ENCODE peak calls at places on chromosomes 3 and 15, in six cellular contexts. One of them, this sample, is unnamed.
A peak's percentile ranks its signal among the peaks of the same experiment; 100 is the strongest.

GRCh38 chr3:25396686-25397085 is 31.4 kb upstream of the RARB start:
- DNase-seq in WERI-Rb-1: no peak
- DNase-seq in transverse colon: no peak
- DNase-seq in vagina: no peak
- DNase-seq in AG04450: no peak
- DNase-seq in pancreas: no peak
- DNase-seq in this sample: no peak

GRCh38 chr15:63436872-63437375 is 55.3 kb upstream of the CA12 start:
- DNase-seq in WERI-Rb-1: peak; percentile 66
- DNase-seq in transverse colon: peak; percentile 76
- DNase-seq in vagina: no peak
- DNase-seq in AG04450: peak; percentile 55
- DNase-seq in pancreas: peak; percentile 57
- DNase-seq in this sample: no peak

GRCh38 chr15:61030451-61030850 is 198.7 kb downstream of the RORA start:
- DNase-seq in WERI-Rb-1: no peak
- DNase-seq in transverse colon: no peak
- DNase-seq in vagina: no peak
- DNase-seq in AG04450: no peak
- DNase-seq in pancreas: no peak
- DNase-seq in this sample: no peak

GRCh38 chr3:5330152-5330810 is 142.8 kb downstream of the EDEM1 start:
- DNase-seq in WERI-Rb-1: no peak
- DNase-seq in transverse colon: no peak
- DNase-seq in vagina: no peak
- DNase-seq in AG04450: peak; percentile 78
- DNase-seq in pancreas: no peak
- DNase-seq in this sample: no peak

GRCh38 chr3:56157693-56158092 is 310.6 kb downstream of the ERC2 start:
- DNase-seq in WERI-Rb-1: no peak
- DNase-seq in transverse colon: no peak
- DNase-seq in vagina: no peak
- DNase-seq in AG04450: no peak
- DNase-seq in pancreas: peak; percentile 13
- DNase-seq in this sample: no peak

GRCh38 chr15:40927497-40928346 is 1.4 kb upstream of the DLL4 start:
- DNase-seq in WERI-Rb-1: peak; percentile 82
- DNase-seq in transverse colon: peak; percentile 44
- DNase-seq in vagina: no peak
- DNase-seq in AG04450: no peak
- DNase-seq in pancreas: no peak
- DNase-seq in this sample: no peak

GRCh38 chr3:193872265-193872753 is 263.6 kb upstream of the HES1 start:
- DNase-seq in WERI-Rb-1: no peak
- DNase-seq in transverse colon: peak; percentile 80
- DNase-seq in vagina: no peak
- DNase-seq in AG04450: peak; percentile 94
- DNase-seq in pancreas: peak; percentile 80
- DNase-seq in this sample: peak; percentile 94

GRCh38 chr3:28743843-28744242 is 395.2 kb upstream of the AZI2 start:
- DNase-seq in WERI-Rb-1: no peak
- DNase-seq in transverse colon: no peak
- DNase-seq in vagina: no peak
- DNase-seq in AG04450: no peak
- DNase-seq in pancreas: peak; percentile 50
- DNase-seq in this sample: no peak

GRCh38 chr15:35885870-35886269 is 339.9 kb upstream of the DPH6 start:
- DNase-seq in WERI-Rb-1: no peak
- DNase-seq in transverse colon: no peak
- DNase-seq in vagina: no peak
- DNase-seq in AG04450: no peak
- DNase-seq in pancreas: no peak
- DNase-seq in this sample: no peak

GRCh38 chr3:10515396-10515795 is 10.0 kb upstream of the ATP2B2 start:
- DNase-seq in WERI-Rb-1: no peak
- DNase-seq in transverse colon: no peak
- DNase-seq in vagina: no peak
- DNase-seq in AG04450: no peak
- DNase-seq in pancreas: no peak
- DNase-seq in this sample: no peak

GRCh38 chr3:94515983-94516382 is 453.1 kb downstream of the NSUN3 start:
- DNase-seq in WERI-Rb-1: no peak
- DNase-seq in transverse colon: no peak
- DNase-seq in vagina: no peak
- DNase-seq in AG04450: no peak
- DNase-seq in pancreas: no peak
- DNase-seq in this sample: no peak

GRCh38 chr3:151770941-151771340 is 37.2 kb downstream of the AADACL2 start:
- DNase-seq in WERI-Rb-1: no peak
- DNase-seq in transverse colon: peak; percentile 40
- DNase-seq in vagina: no peak
- DNase-seq in AG04450: no peak
- DNase-seq in pancreas: peak; percentile 82
- DNase-seq in this sample: no peak

GRCh38 chr3:143658869-143659268 is 189.4 kb downstream of the SLC9A9 start:
- DNase-seq in WERI-Rb-1: no peak
- DNase-seq in transverse colon: no peak
- DNase-seq in vagina: no peak
- DNase-seq in AG04450: no peak
- DNase-seq in pancreas: no peak
- DNase-seq in this sample: no peak

GRCh38 chr15:34984884-34985630 is 3.0 kb downstream of the ZNF770 start:
- DNase-seq in WERI-Rb-1: no peak
- DNase-seq in transverse colon: no peak
- DNase-seq in vagina: no peak
- DNase-seq in AG04450: no peak
- DNase-seq in pancreas: no peak
- DNase-seq in this sample: no peak

GRCh38 chr3:156553705-156554356 is 1.1 kb downstream of the SSR3 start:
- DNase-seq in WERI-Rb-1: no peak
- DNase-seq in transverse colon: no peak
- DNase-seq in vagina: no peak
- DNase-seq in AG04450: peak; percentile 44
- DNase-seq in pancreas: no peak
- DNase-seq in this sample: no peak

GRCh38 chr3:23740517-23741402 is 65.0 kb upstream of the UBE2E1 start:
- DNase-seq in WERI-Rb-1: no peak
- DNase-seq in transverse colon: peak; percentile 68
- DNase-seq in vagina: no peak
- DNase-seq in AG04450: no peak
- DNase-seq in pancreas: no peak
- DNase-seq in this sample: peak; percentile 90

GRCh38 chr3:143881102-143881501 is 32.8 kb upstream of the SLC9A9 start:
- DNase-seq in WERI-Rb-1: no peak
- DNase-seq in transverse colon: no peak
- DNase-seq in vagina: no peak
- DNase-seq in AG04450: no peak
- DNase-seq in pancreas: no peak
- DNase-seq in this sample: no peak

GRCh38 chr3:61702453-61702852 is 141.1 kb downstream of the PTPRG start:
- DNase-seq in WERI-Rb-1: no peak
- DNase-seq in transverse colon: no peak
- DNase-seq in vagina: no peak
- DNase-seq in AG04450: no peak
- DNase-seq in pancreas: no peak
- DNase-seq in this sample: no peak

GRCh38 chr15:63440265-63440648 is 58.6 kb upstream of the CA12 start:
- DNase-seq in WERI-Rb-1: no peak
- DNase-seq in transverse colon: no peak
- DNase-seq in vagina: no peak
- DNase-seq in AG04450: no peak
- DNase-seq in pancreas: no peak
- DNase-seq in this sample: no peak

GRCh38 chr3:50323614-50324199 is 1.2 kb upstream of the HYAL2 start:
- DNase-seq in WERI-Rb-1: no peak
- DNase-seq in transverse colon: no peak
- DNase-seq in vagina: no peak
- DNase-seq in AG04450: no peak
- DNase-seq in pancreas: no peak
- DNase-seq in this sample: no peak

GRCh38 chr3:107443461-107443860 is 66.2 kb downstream of the CCDC54 start:
- DNase-seq in WERI-Rb-1: no peak
- DNase-seq in transverse colon: no peak
- DNase-seq in vagina: no peak
- DNase-seq in AG04450: no peak
- DNase-seq in pancreas: no peak
- DNase-seq in this sample: no peak
- H3K27ac ChIP-seq in WERI-Rb-1: no peak overlapping the region
- H3K27ac ChIP-seq in transverse colon: no peak overlapping the region
- H3K27ac ChIP-seq in vagina: no peak overlapping the region
- H3K27ac ChIP-seq in AG04450: no peak overlapping the region
- H3K27ac ChIP-seq in pancreas: no peak overlapping the region
- H3K27ac ChIP-seq in this sample: no peak overlapping the region

DNA sequence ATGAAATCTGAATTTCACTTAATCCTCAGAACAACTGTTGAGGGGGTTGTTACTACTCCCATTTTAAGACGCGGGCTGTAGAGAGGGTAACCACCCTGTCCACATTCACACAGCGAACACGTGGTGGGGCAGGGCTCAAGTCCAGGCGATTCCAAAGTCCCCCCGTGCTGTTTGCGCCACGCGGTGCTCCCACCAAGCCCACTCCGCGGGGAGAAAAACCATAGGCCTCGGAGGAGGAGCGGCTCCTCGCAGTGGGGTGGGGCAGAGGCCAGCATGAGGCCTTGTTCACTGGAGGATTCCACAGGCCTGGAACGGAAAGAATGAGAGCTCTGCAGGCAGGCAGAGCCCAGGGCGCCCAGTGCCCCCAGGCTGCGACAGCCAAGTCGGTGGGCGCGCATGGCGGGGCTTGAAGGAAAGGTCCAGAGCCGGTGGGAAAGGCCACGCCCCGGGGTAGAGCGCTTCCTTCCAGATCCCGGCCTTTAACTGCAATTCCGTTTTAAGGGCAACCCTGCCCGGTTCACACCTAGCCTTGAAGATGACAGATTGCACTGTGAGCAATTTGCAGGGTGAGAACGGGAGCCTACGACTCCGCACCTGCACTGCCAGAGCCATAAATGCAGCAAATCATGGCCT is 161.8 kb upstream of the TBL1XR1 start:
- DNase-seq in WERI-Rb-1: peak; percentile 53
- DNase-seq in transverse colon: peak; percentile 82
- DNase-seq in vagina: no peak
- DNase-seq in AG04450: no peak
- DNase-seq in pancreas: peak; percentile 50
- DNase-seq in this sample: peak; percentile 24
- H3K27ac ChIP-seq in WERI-Rb-1: peak overlapping the region; percentile 97
- H3K27ac ChIP-seq in transverse colon: peak overlapping the region; percentile 91
- H3K27ac ChIP-seq in vagina: peak overlapping the region; percentile 86
- H3K27ac ChIP-seq in AG04450: peak overlapping the region; percentile 77
- H3K27ac ChIP-seq in pancreas: peak overlapping the region; percentile 91
- H3K27ac ChIP-seq in this sample: peak overlapping the region; percentile 99

GRCh38 chr3:40167958-40168357 is 141.5 kb upstream of the EIF1B start:
- DNase-seq in WERI-Rb-1: no peak
- DNase-seq in transverse colon: no peak
- DNase-seq in vagina: no peak
- DNase-seq in AG04450: no peak
- DNase-seq in pancreas: no peak
- DNase-seq in this sample: no peak

GRCh38 chr3:40170395-40170794 is 139.1 kb upstream of the EIF1B start:
- DNase-seq in WERI-Rb-1: no peak
- DNase-seq in transverse colon: no peak
- DNase-seq in vagina: no peak
- DNase-seq in AG04450: no peak
- DNase-seq in pancreas: no peak
- DNase-seq in this sample: no peak

GRCh38 chr3:40166997-40167396 is 142.5 kb upstream of the EIF1B start:
- DNase-seq in WERI-Rb-1: no peak
- DNase-seq in transverse colon: no peak
- DNase-seq in vagina: no peak
- DNase-seq in AG04450: no peak
- DNase-seq in pancreas: no peak
- DNase-seq in this sample: no peak

GRCh38 chr3:40172560-40172959 is 136.9 kb upstream of the EIF1B start:
- DNase-seq in WERI-Rb-1: no peak
- DNase-seq in transverse colon: no peak
- DNase-seq in vagina: no peak
- DNase-seq in AG04450: no peak
- DNase-seq in pancreas: no peak
- DNase-seq in this sample: no peak

DNA sequence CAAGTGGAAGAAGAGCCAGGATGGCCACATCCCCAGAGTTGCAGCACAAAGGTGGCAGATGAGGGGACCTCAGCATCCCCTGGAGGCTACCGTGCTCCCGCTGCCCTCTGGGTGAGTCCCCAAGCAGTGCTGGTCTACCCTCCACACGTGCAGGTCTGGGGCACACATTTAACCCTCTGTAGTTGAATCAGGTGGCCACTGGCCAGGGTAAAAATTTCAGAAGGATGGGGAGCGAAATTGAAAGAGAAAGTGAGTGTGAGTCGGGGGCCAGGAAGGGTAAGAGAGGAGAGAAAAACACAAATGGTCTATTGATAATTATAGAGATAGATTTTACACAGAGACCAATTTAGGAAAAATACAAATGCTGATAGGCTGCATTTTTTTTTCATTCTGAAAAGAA is 139.5 kb upstream of the EIF1B start:
- DNase-seq in WERI-Rb-1: no peak
- DNase-seq in transverse colon: no peak
- DNase-seq in vagina: no peak
- DNase-seq in AG04450: no peak
- DNase-seq in pancreas: no peak
- DNase-seq in this sample: no peak
- H3K27ac ChIP-seq in WERI-Rb-1: no peak overlapping the region
- H3K27ac ChIP-seq in transverse colon: no peak overlapping the region
- H3K27ac ChIP-seq in vagina: no peak overlapping the region
- H3K27ac ChIP-seq in AG04450: no peak overlapping the region
- H3K27ac ChIP-seq in pancreas: no peak overlapping the region
- H3K27ac ChIP-seq in this sample: no peak overlapping the region

DNA sequence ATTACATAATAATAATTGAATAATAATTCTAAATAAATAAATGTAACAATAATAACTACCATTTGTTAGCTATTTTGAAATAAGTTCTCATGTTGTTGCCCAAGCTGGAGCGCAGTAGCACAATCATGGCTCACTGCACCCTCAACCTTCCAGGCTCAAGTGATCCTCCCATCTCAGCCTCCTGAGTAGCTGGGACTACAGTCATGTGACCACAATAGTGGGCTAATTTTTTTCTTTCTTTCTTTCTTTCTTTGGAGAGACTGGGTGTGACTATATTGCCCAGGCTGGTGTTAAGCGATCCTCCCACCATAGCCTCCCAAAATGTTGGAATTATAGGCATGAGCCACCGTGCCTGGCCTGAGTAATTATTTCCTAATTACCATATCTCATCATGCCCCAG is 30.9 kb upstream of the KCNMB3 start:
- DNase-seq in WERI-Rb-1: no peak
- DNase-seq in transverse colon: no peak
- DNase-seq in vagina: no peak
- DNase-seq in AG04450: no peak
- DNase-seq in pancreas: no peak
- DNase-seq in this sample: no peak
- H3K27ac ChIP-seq in WERI-Rb-1: no peak overlapping the region
- H3K27ac ChIP-seq in transverse colon: no peak overlapping the region
- H3K27ac ChIP-seq in vagina: no peak overlapping the region
- H3K27ac ChIP-seq in AG04450: no peak overlapping the region
- H3K27ac ChIP-seq in pancreas: no peak overlapping the region
- H3K27ac ChIP-seq in this sample: no peak overlapping the region

GRCh38 chr15:67838789-67839332 is 984 bp downstream of the RNU6-1 start:
- DNase-seq in WERI-Rb-1: peak; percentile 35
- DNase-seq in transverse colon: peak; percentile 65
- DNase-seq in vagina: no peak
- DNase-seq in AG04450: no peak
- DNase-seq in pancreas: peak; percentile 58
- DNase-seq in this sample: no peak
- H3K27ac ChIP-seq in WERI-Rb-1: no peak overlapping the region
- H3K27ac ChIP-seq in transverse colon: peak overlapping the region; percentile 98
- H3K27ac ChIP-seq in vagina: peak overlapping the region; percentile 99
- H3K27ac ChIP-seq in AG04450: no peak overlapping the region
- H3K27ac ChIP-seq in pancreas: peak overlapping the region; percentile 99
- H3K27ac ChIP-seq in this sample: peak overlapping the region; percentile 89

GRCh38 chr3:39409514-39410136 is 3.1 kb downstream of the RPSA start:
- DNase-seq in WERI-Rb-1: no peak
- DNase-seq in transverse colon: no peak
- DNase-seq in vagina: no peak
- DNase-seq in AG04450: no peak
- DNase-seq in pancreas: no peak
- DNase-seq in this sample: no peak
- H3K27ac ChIP-seq in WERI-Rb-1: no peak overlapping the region
- H3K27ac ChIP-seq in transverse colon: no peak overlapping the region
- H3K27ac ChIP-seq in vagina: no peak overlapping the region
- H3K27ac ChIP-seq in AG04450: no peak overlapping the region
- H3K27ac ChIP-seq in pancreas: no peak overlapping the region
- H3K27ac ChIP-seq in this sample: peak overlapping the region; percentile 54